ENCODE peak calls at places on chromosomes 5 and 9, in seven cellular contexts. A is aorta; L is natural killer cell; U is T-cell; V is left cardiac atrium; C is left ventricle myocardium superior; F is CD8-positive, alpha-beta T cell. P is an unnamed sample.
A peak's percentile ranks its signal among the peaks of the same experiment; 100 is the strongest.

GRCh38 chr5:31121224-31121623 is 72.3 kb upstream of the CDH6 start:
- ATAC-seq in A (no peak), L (no peak), U (no peak), V (no peak), C (no peak), F (no peak), P (no peak)

GRCh38 chr9:37953775-37954437 is 50.0 kb upstream of the SLC25A51 start:
- ATAC-seq in A (peak; percentile 45), L (no peak), U (no peak), V (peak; percentile 78), C (peak; percentile 36), F (peak; percentile 54), P (peak; percentile 67)

GRCh38 chr5:60177596-60177995 is 284.1 kb upstream of the PDE4D start:
- ATAC-seq in A (no peak), L (no peak), U (no peak), V (no peak), C (no peak), F (no peak), P (no peak)

GRCh38 chr9:26228273-26228672 is 550.0 kb upstream of the TUSC1 start:
- ATAC-seq in A (no peak), L (no peak), U (no peak), V (no peak), C (no peak), F (no peak), P (no peak)

GRCh38 chr5:67065697-67066096 is 130.9 kb downstream of the CD180 start:
- ATAC-seq in A (no peak), L (no peak), U (no peak), V (no peak), C (no peak), F (no peak), P (no peak)

GRCh38 chr5:43286623-43287022 is 26.6 kb downstream of the HMGCS1 start:
- ATAC-seq in A (no peak), L (peak; percentile 20), U (no peak), V (no peak), C (peak; percentile 27), F (no peak), P (no peak)

GRCh38 chr9:34986541-34987047 is 3.0 kb upstream of the DNAJB5 start:
- ATAC-seq in A (no peak), L (no peak), U (no peak), V (no peak), C (no peak), F (peak; percentile 29), P (no peak)

GRCh38 chr9:98678244-98678842 is 30.4 kb downstream of the GABBR2 start:
- ATAC-seq in A (no peak), L (peak; percentile 42), U (no peak), V (no peak), C (no peak), F (no peak), P (no peak)

GRCh38 chr5:151451626-151452520 is 4.5 kb downstream of the SLC36A1 start:
- ATAC-seq in A (no peak), L (no peak), U (no peak), V (no peak), C (no peak), F (no peak), P (no peak)

GRCh38 chr5:32585122-32585445 is 273 bp upstream of the SUB1 start:
- ATAC-seq in A (no peak), L (no peak), U (no peak), V (no peak), C (no peak), F (no peak), P (no peak)

GRCh38 chr9:132141948-132142594 is 19.8 kb upstream of the NTNG2 start:
- ATAC-seq in A (no peak), L (no peak), U (no peak), V (peak; percentile 57), C (no peak), F (no peak), P (no peak)

GRCh38 chr5:1777281-1778137 is 22.1 kb downstream of the MRPL36 start:
- ATAC-seq in A (no peak), L (no peak), U (no peak), V (no peak), C (no peak), F (no peak), P (no peak)

GRCh38 chr5:176676361-176676824 is 29.1 kb downstream of the TSPAN17 start:
- ATAC-seq in A (no peak), L (no peak), U (no peak), V (peak; percentile 37), C (peak; percentile 61), F (no peak), P (no peak)

GRCh38 chr5:54249210-54250028 is 61.0 kb downstream of the ARL15 start:
- ATAC-seq in A (no peak), L (peak; percentile 46), U (no peak), V (peak; percentile 44), C (no peak), F (peak; percentile 42), P (no peak)

GRCh38 chr9:120642129-120642528 is 62.2 kb upstream of the CDK5RAP2 start:
- ATAC-seq in A (no peak), L (peak; percentile 28), U (no peak), V (no peak), C (no peak), F (no peak), P (no peak)

GRCh38 chr5:1246711-1247431 is 21.7 kb downstream of the SLC6A18 start:
- ATAC-seq in A (no peak), L (no peak), U (no peak), V (peak; percentile 22), C (peak; percentile 67), F (no peak), P (no peak)